ENCODE peak calls at places on chromosomes 2 and 18, in six cellular contexts. One of them, this sample, is unnamed.

GRCh38 chr2:128724994-128725393 is 406.3 kb upstream of the HS6ST1 start:
- DNase-seq in HepG2: no peak
- DNase-seq in NT2/D1: no peak
- DNase-seq in K562: no peak
- DNase-seq in GM12878: no peak
- DNase-seq in H1: no peak
- DNase-seq in this sample: no peak

GRCh38 chr2:232132179-232132578 is 170.7 kb downstream of the DIS3L2 start:
- DNase-seq in HepG2: no peak
- DNase-seq in NT2/D1: no peak
- DNase-seq in K562: no peak
- DNase-seq in GM12878: no peak
- DNase-seq in H1: no peak
- DNase-seq in this sample: no peak

GRCh38 chr2:61536086-61536722 is 2.0 kb downstream of the XPO1 start:
- DNase-seq in HepG2: peak; percentile 20
- DNase-seq in NT2/D1: no peak
- DNase-seq in K562: peak; percentile 71
- DNase-seq in GM12878: no peak
- DNase-seq in H1: peak; percentile 80
- DNase-seq in this sample: no peak

GRCh38 chr2:151796774-151797173 is 31.4 kb downstream of the ARL5A start:
- DNase-seq in HepG2: peak; percentile 43
- DNase-seq in NT2/D1: no peak
- DNase-seq in K562: no peak
- DNase-seq in GM12878: no peak
- DNase-seq in H1: no peak
- DNase-seq in this sample: no peak

GRCh38 chr2:236171213-236172201 is 3.3 kb upstream of the GBX2 start:
- DNase-seq in HepG2: no peak
- DNase-seq in NT2/D1: no peak
- DNase-seq in K562: no peak
- DNase-seq in GM12878: no peak
- DNase-seq in H1: no peak
- DNase-seq in this sample: no peak

GRCh38 chr18:48762836-48763713 is 187.7 kb downstream of the SMAD7 start:
- DNase-seq in HepG2: no peak
- DNase-seq in NT2/D1: no peak
- DNase-seq in K562: no peak
- DNase-seq in GM12878: no peak
- DNase-seq in H1: no peak
- DNase-seq in this sample: no peak

GRCh38 chr18:68660355-68661183 is 54.3 kb downstream of the TMX3 start:
- DNase-seq in HepG2: peak; percentile 33
- DNase-seq in NT2/D1: peak; percentile 8
- DNase-seq in K562: peak; percentile 8
- DNase-seq in GM12878: no peak
- DNase-seq in H1: no peak
- DNase-seq in this sample: peak; percentile 29

GRCh38 chr2:49332415-49332814 is 178.1 kb upstream of the FSHR start:
- DNase-seq in HepG2: no peak
- DNase-seq in NT2/D1: no peak
- DNase-seq in K562: no peak
- DNase-seq in GM12878: no peak
- DNase-seq in H1: no peak
- DNase-seq in this sample: no peak

GRCh38 chr2:222318712-222319575 is 20.1 kb upstream of the PAX3 start:
- DNase-seq in HepG2: no peak
- DNase-seq in NT2/D1: no peak
- DNase-seq in K562: no peak
- DNase-seq in GM12878: no peak
- DNase-seq in H1: no peak
- DNase-seq in this sample: no peak

GRCh38 chr2:225090746-225091145 is 48.5 kb upstream of the DOCK10 start:
- DNase-seq in HepG2: no peak
- DNase-seq in NT2/D1: no peak
- DNase-seq in K562: no peak
- DNase-seq in GM12878: no peak
- DNase-seq in H1: no peak
- DNase-seq in this sample: no peak

GRCh38 chr2:26179446-26179907 is 6.6 kb downstream of the GAREM2 start:
- DNase-seq in HepG2: no peak
- DNase-seq in NT2/D1: peak; percentile 56
- DNase-seq in K562: peak; percentile 7
- DNase-seq in GM12878: no peak
- DNase-seq in H1: no peak
- DNase-seq in this sample: no peak

GRCh38 chr2:217703999-217704398 is 298.8 kb downstream of the TNS1 start:
- DNase-seq in HepG2: no peak
- DNase-seq in NT2/D1: no peak
- DNase-seq in K562: no peak
- DNase-seq in GM12878: no peak
- DNase-seq in H1: no peak
- DNase-seq in this sample: no peak

GRCh38 chr2:46142546-46143329 is 154.5 kb upstream of the EPAS1 start:
- DNase-seq in HepG2: no peak
- DNase-seq in NT2/D1: no peak
- DNase-seq in K562: no peak
- DNase-seq in GM12878: no peak
- DNase-seq in H1: no peak
- DNase-seq in this sample: no peak

GRCh38 chr2:198042189-198042588 is 237.8 kb downstream of the PLCL1 start:
- DNase-seq in HepG2: no peak
- DNase-seq in NT2/D1: no peak
- DNase-seq in K562: no peak
- DNase-seq in GM12878: no peak
- DNase-seq in H1: no peak
- DNase-seq in this sample: no peak

GRCh38 chr2:149768320-149768799 is 180.8 kb upstream of the MMADHC start:
- DNase-seq in HepG2: no peak
- DNase-seq in NT2/D1: no peak
- DNase-seq in K562: no peak
- DNase-seq in GM12878: no peak
- DNase-seq in H1: no peak
- DNase-seq in this sample: no peak

GRCh38 chr18:51051105-51051712 is 21.2 kb downstream of the SMAD4 start:
- DNase-seq in HepG2: peak; percentile 33
- DNase-seq in NT2/D1: no peak
- DNase-seq in K562: peak; percentile 12
- DNase-seq in GM12878: no peak
- DNase-seq in H1: no peak
- DNase-seq in this sample: peak; percentile 38

GRCh38 chr18:25231327-25231691 is 120.7 kb downstream of the ZNF521 start:
- DNase-seq in HepG2: no peak
- DNase-seq in NT2/D1: no peak
- DNase-seq in K562: no peak
- DNase-seq in GM12878: no peak
- DNase-seq in H1: no peak
- DNase-seq in this sample: no peak

GRCh38 chr2:48900321-48901014 is 144.9 kb upstream of the LHCGR start:
- DNase-seq in HepG2: no peak
- DNase-seq in NT2/D1: no peak
- DNase-seq in K562: no peak
- DNase-seq in GM12878: no peak
- DNase-seq in H1: no peak
- DNase-seq in this sample: no peak

GRCh38 chr2:127614246-127614645 is 31.7 kb upstream of the GPR17 start:
- DNase-seq in HepG2: no peak
- DNase-seq in NT2/D1: no peak
- DNase-seq in K562: no peak
- DNase-seq in GM12878: no peak
- DNase-seq in H1: no peak
- DNase-seq in this sample: no peak

GRCh38 chr2:218860950-218861381 is 1.4 kb downstream of the WNT6 start:
- DNase-seq in HepG2: peak; percentile 78
- DNase-seq in NT2/D1: peak; percentile 85
- DNase-seq in K562: peak; percentile 81
- DNase-seq in GM12878: no peak
- DNase-seq in H1: peak; percentile 82
- DNase-seq in this sample: peak; percentile 81

GRCh38 chr2:127094509-127095366 is 12.2 kb downstream of the BIN1 start:
- DNase-seq in HepG2: no peak
- DNase-seq in NT2/D1: no peak
- DNase-seq in K562: no peak
- DNase-seq in GM12878: no peak
- DNase-seq in H1: no peak
- DNase-seq in this sample: no peak

GRCh38 chr2:69694894-69695849 is 46.8 kb upstream of the ANXA4 start:
- DNase-seq in HepG2: peak; percentile 77
- DNase-seq in NT2/D1: no peak
- DNase-seq in K562: no peak
- DNase-seq in GM12878: no peak
- DNase-seq in H1: no peak
- DNase-seq in this sample: no peak

GRCh38 chr2:118040889-118041288 is 27.0 kb upstream of the CCDC93 start:
- DNase-seq in HepG2: no peak
- DNase-seq in NT2/D1: no peak
- DNase-seq in K562: no peak
- DNase-seq in GM12878: no peak
- DNase-seq in H1: no peak
- DNase-seq in this sample: no peak

GRCh38 chr2:204226305-204226861 is 289.8 kb downstream of the ICOS start:
- DNase-seq in HepG2: no peak
- DNase-seq in NT2/D1: no peak
- DNase-seq in K562: no peak
- DNase-seq in GM12878: no peak
- DNase-seq in H1: no peak
- DNase-seq in this sample: no peak

GRCh38 chr2:190063624-190064023 is 1.1 kb upstream of the MSTN start:
- DNase-seq in HepG2: no peak
- DNase-seq in NT2/D1: no peak
- DNase-seq in K562: no peak
- DNase-seq in GM12878: no peak
- DNase-seq in H1: no peak
- DNase-seq in this sample: no peak

GRCh38 chr2:233840520-233840919 is 13.8 kb downstream of the HJURP start:
- DNase-seq in HepG2: no peak
- DNase-seq in NT2/D1: no peak
- DNase-seq in K562: no peak
- DNase-seq in GM12878: no peak
- DNase-seq in H1: no peak
- DNase-seq in this sample: no peak

GRCh38 chr2:213669657-213670056 is 385.4 kb downstream of the SPAG16 start:
- DNase-seq in HepG2: no peak
- DNase-seq in NT2/D1: no peak
- DNase-seq in K562: no peak
- DNase-seq in GM12878: no peak
- DNase-seq in H1: no peak
- DNase-seq in this sample: no peak

GRCh38 chr2:98915751-98916358 is 20.2 kb downstream of the CRACDL start:
- DNase-seq in HepG2: no peak
- DNase-seq in NT2/D1: no peak
- DNase-seq in K562: no peak
- DNase-seq in GM12878: no peak
- DNase-seq in H1: no peak
- DNase-seq in this sample: no peak

GRCh38 chr2:170930132-170931109 is 1.4 kb downstream of the GORASP2 start:
- DNase-seq in HepG2: peak; percentile 82
- DNase-seq in NT2/D1: no peak
- DNase-seq in K562: peak; percentile 71
- DNase-seq in GM12878: peak; percentile 67
- DNase-seq in H1: no peak
- DNase-seq in this sample: peak; percentile 59

GRCh38 chr2:81304154-81304830 is 999.7 kb upstream of the LRRTM1 start:
- DNase-seq in HepG2: no peak
- DNase-seq in NT2/D1: peak; percentile 39
- DNase-seq in K562: no peak
- DNase-seq in GM12878: no peak
- DNase-seq in H1: no peak
- DNase-seq in this sample: peak; percentile 85

GRCh38 chr2:96308248-96308647 is 2.9 kb upstream of the SNRNP200 start:
- DNase-seq in HepG2: no peak
- DNase-seq in NT2/D1: no peak
- DNase-seq in K562: no peak
- DNase-seq in GM12878: no peak
- DNase-seq in H1: no peak
- DNase-seq in this sample: no peak

DNA sequence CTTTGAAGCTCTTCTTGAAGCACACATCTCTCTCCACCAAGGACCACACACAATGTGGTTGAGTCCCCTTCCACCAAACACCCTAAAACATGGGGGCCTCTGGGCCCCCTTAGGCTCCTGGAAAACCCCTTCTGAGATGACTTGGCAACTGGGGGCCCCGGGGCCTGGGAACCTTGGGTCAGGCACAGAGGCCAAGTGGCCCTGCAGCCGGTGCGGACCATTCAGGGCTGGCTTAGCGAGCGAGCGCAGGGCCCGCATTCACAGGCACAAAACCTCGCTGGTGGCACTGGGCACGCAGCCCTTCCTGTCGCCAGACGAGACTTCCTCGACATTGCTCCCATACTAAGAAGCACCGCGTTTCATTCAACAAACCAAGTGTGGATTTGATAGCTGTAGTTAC is 111.2 kb upstream of the ID2 start:
- DNase-seq in HepG2: no peak
- DNase-seq in NT2/D1: no peak
- DNase-seq in K562: no peak
- DNase-seq in GM12878: no peak
- DNase-seq in H1: no peak
- DNase-seq in this sample: no peak
- TF ChIP-seq ZNF274 in HepG2: no peak
- TF ChIP-seq ZNF274 in NT2/D1: no peak
- TF ChIP-seq ZNF274 in K562: no peak
- TF ChIP-seq ZNF274 in GM12878: no peak
- TF ChIP-seq ZNF274 in H1: no peak
- TF ChIP-seq ZNF274 in this sample: no peak

DNA sequence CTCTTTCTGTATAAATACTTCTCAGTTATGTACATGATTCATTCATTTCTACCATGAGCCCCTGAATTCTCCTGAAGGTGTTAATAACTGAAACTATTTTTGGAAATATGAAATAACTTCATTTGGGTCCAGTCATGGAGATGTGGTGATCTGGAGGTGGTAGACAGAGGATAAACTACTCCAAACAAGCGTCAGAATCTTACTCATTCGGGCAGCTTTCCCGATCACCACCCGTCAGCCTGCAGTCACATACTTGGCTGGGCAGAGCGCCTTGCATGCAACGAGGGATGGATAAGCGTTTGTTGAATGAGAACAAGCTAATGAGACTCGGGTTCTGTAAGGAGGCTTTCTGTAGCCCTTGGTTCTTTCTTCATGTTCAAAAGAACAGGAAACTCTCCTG is 222.7 kb downstream of the CD226 start:
- DNase-seq in HepG2: no peak
- DNase-seq in NT2/D1: no peak
- DNase-seq in K562: no peak
- DNase-seq in GM12878: no peak
- DNase-seq in H1: no peak
- DNase-seq in this sample: no peak
- TF ChIP-seq ZNF274 in HepG2: no peak
- TF ChIP-seq ZNF274 in NT2/D1: no peak
- TF ChIP-seq ZNF274 in K562: no peak
- TF ChIP-seq ZNF274 in GM12878: no peak
- TF ChIP-seq ZNF274 in H1: no peak
- TF ChIP-seq ZNF274 in this sample: no peak

GRCh38 chr18:55875330-55875933 is 287.4 kb upstream of the TCF4 start:
- DNase-seq in HepG2: no peak
- DNase-seq in NT2/D1: no peak
- DNase-seq in K562: no peak
- DNase-seq in GM12878: no peak
- DNase-seq in H1: no peak
- DNase-seq in this sample: no peak
- TF ChIP-seq ZNF274 in HepG2: no peak
- TF ChIP-seq ZNF274 in NT2/D1: no peak
- TF ChIP-seq ZNF274 in K562: no peak
- TF ChIP-seq ZNF274 in GM12878: no peak
- TF ChIP-seq ZNF274 in H1: no peak
- TF ChIP-seq ZNF274 in this sample: no peak

GRCh38 chr18:77102246-77103040 is 30.1 kb downstream of the MBP start:
- DNase-seq in HepG2: no peak
- DNase-seq in NT2/D1: no peak
- DNase-seq in K562: no peak
- DNase-seq in GM12878: peak; percentile 74
- DNase-seq in H1: no peak
- DNase-seq in this sample: no peak
- TF ChIP-seq ZNF274 in HepG2: no peak
- TF ChIP-seq ZNF274 in NT2/D1: no peak
- TF ChIP-seq ZNF274 in K562: no peak
- TF ChIP-seq ZNF274 in GM12878: no peak
- TF ChIP-seq ZNF274 in H1: no peak
- TF ChIP-seq ZNF274 in this sample: no peak

This sample was measured in HCT116.